ENCODE peak calls at places on chromosomes 11 and 22, in five cellular contexts. One of them, this sample, is unnamed.

GRCh38 chr11:87453531-87454089 is 415.9 kb downstream of the TMEM135 start:
- DNase-seq in pons: no peak
- DNase-seq in osteoblast: no peak
- DNase-seq in activated CD4-positive, alpha-beta T cell treated with anti-CD3 and anti-CD28 coated beads, Interleukin-2, amount 50 U/mL, for 48 hours: no peak
- DNase-seq in activated T-cell treated with anti-CD3 and anti-CD28 coated beads for 1 hour: no peak
- DNase-seq in this sample: no peak

GRCh38 chr22:29840498-29840897 is 2.4 kb upstream of the ASCC2 start:
- DNase-seq in pons: no peak
- DNase-seq in activated T-cell treated with anti-CD3 and anti-CD28 coated beads for 1 hour: no peak
- DNase-seq in activated CD4-positive, alpha-beta T cell treated with anti-CD3 and anti-CD28 coated beads, Interleukin-2, amount 50 U/mL, for 48 hours: no peak
- DNase-seq in osteoblast: no peak
- DNase-seq in this sample: no peak

GRCh38 chr11:68479390-68479789 is 18.8 kb downstream of the PPP6R3 start:
- DNase-seq in activated T-cell treated with anti-CD3 and anti-CD28 coated beads for 1 hour: no peak
- DNase-seq in osteoblast: no peak
- DNase-seq in pons: no peak
- DNase-seq in activated CD4-positive, alpha-beta T cell treated with anti-CD3 and anti-CD28 coated beads, Interleukin-2, amount 50 U/mL, for 48 hours: no peak
- DNase-seq in this sample: no peak

GRCh38 chr22:37951305-37951704 is 2.1 kb downstream of the C22orf23 start:
- DNase-seq in pons: no peak
- DNase-seq in activated T-cell treated with anti-CD3 and anti-CD28 coated beads for 1 hour: no peak
- DNase-seq in activated CD4-positive, alpha-beta T cell treated with anti-CD3 and anti-CD28 coated beads, Interleukin-2, amount 50 U/mL, for 48 hours: no peak
- DNase-seq in osteoblast: no peak
- DNase-seq in this sample: no peak

GRCh38 chr11:69353696-69354544 is 60.0 kb downstream of the MYEOV start:
- DNase-seq in osteoblast: no peak
- DNase-seq in pons: no peak
- DNase-seq in activated T-cell treated with anti-CD3 and anti-CD28 coated beads for 1 hour: no peak
- DNase-seq in activated CD4-positive, alpha-beta T cell treated with anti-CD3 and anti-CD28 coated beads, Interleukin-2, amount 50 U/mL, for 48 hours: no peak
- DNase-seq in this sample: no peak

GRCh38 chr11:118895093-118896039 is 11.7 kb downstream of the CXCR5 start:
- DNase-seq in activated CD4-positive, alpha-beta T cell treated with anti-CD3 and anti-CD28 coated beads, Interleukin-2, amount 50 U/mL, for 48 hours: peak
- DNase-seq in pons: no peak
- DNase-seq in activated T-cell treated with anti-CD3 and anti-CD28 coated beads for 1 hour: peak
- DNase-seq in osteoblast: peak
- DNase-seq in this sample: no peak

GRCh38 chr22:37552560-37553163 is 7.6 kb upstream of the CDC42EP1 start:
- DNase-seq in activated CD4-positive, alpha-beta T cell treated with anti-CD3 and anti-CD28 coated beads, Interleukin-2, amount 50 U/mL, for 48 hours: no peak
- DNase-seq in activated T-cell treated with anti-CD3 and anti-CD28 coated beads for 1 hour: no peak
- DNase-seq in pons: no peak
- DNase-seq in osteoblast: peak
- DNase-seq in this sample: peak

GRCh38 chr11:67436459-67437081 is 912 bp downstream of the PTPRCAP start:
- DNase-seq in activated CD4-positive, alpha-beta T cell treated with anti-CD3 and anti-CD28 coated beads, Interleukin-2, amount 50 U/mL, for 48 hours: peak
- DNase-seq in osteoblast: peak
- DNase-seq in pons: no peak
- DNase-seq in activated T-cell treated with anti-CD3 and anti-CD28 coated beads for 1 hour: peak
- DNase-seq in this sample: no peak

GRCh38 chr22:27476729-27477128 is 324.8 kb downstream of the MN1 start:
- DNase-seq in activated T-cell treated with anti-CD3 and anti-CD28 coated beads for 1 hour: no peak
- DNase-seq in osteoblast: peak
- DNase-seq in pons: no peak
- DNase-seq in activated CD4-positive, alpha-beta T cell treated with anti-CD3 and anti-CD28 coated beads, Interleukin-2, amount 50 U/mL, for 48 hours: no peak
- DNase-seq in this sample: no peak

GRCh38 chr11:116730568-116730967 is 42.2 kb downstream of the BUD13 start:
- DNase-seq in osteoblast: no peak
- DNase-seq in pons: no peak
- DNase-seq in activated T-cell treated with anti-CD3 and anti-CD28 coated beads for 1 hour: no peak
- DNase-seq in activated CD4-positive, alpha-beta T cell treated with anti-CD3 and anti-CD28 coated beads, Interleukin-2, amount 50 U/mL, for 48 hours: no peak
- DNase-seq in this sample: no peak

GRCh38 chr11:34792814-34793241 is 123.4 kb downstream of the APIP start:
- DNase-seq in osteoblast: no peak
- DNase-seq in activated CD4-positive, alpha-beta T cell treated with anti-CD3 and anti-CD28 coated beads, Interleukin-2, amount 50 U/mL, for 48 hours: no peak
- DNase-seq in activated T-cell treated with anti-CD3 and anti-CD28 coated beads for 1 hour: no peak
- DNase-seq in pons: peak
- DNase-seq in this sample: no peak

GRCh38 chr22:48727454-48728058 is 1100.1 kb downstream of the BRD1 start:
- DNase-seq in activated CD4-positive, alpha-beta T cell treated with anti-CD3 and anti-CD28 coated beads, Interleukin-2, amount 50 U/mL, for 48 hours: no peak
- DNase-seq in activated T-cell treated with anti-CD3 and anti-CD28 coated beads for 1 hour: no peak
- DNase-seq in pons: no peak
- DNase-seq in osteoblast: no peak
- DNase-seq in this sample: no peak

GRCh38 chr11:21687645-21688044 is 505.2 kb upstream of the ANO5 start:
- DNase-seq in activated T-cell treated with anti-CD3 and anti-CD28 coated beads for 1 hour: no peak
- DNase-seq in activated CD4-positive, alpha-beta T cell treated with anti-CD3 and anti-CD28 coated beads, Interleukin-2, amount 50 U/mL, for 48 hours: no peak
- DNase-seq in pons: no peak
- DNase-seq in osteoblast: no peak
- DNase-seq in this sample: no peak

GRCh38 chr22:42937164-42937854 is 77.6 kb downstream of the PACSIN2 start:
- DNase-seq in activated CD4-positive, alpha-beta T cell treated with anti-CD3 and anti-CD28 coated beads, Interleukin-2, amount 50 U/mL, for 48 hours: peak
- DNase-seq in activated T-cell treated with anti-CD3 and anti-CD28 coated beads for 1 hour: no peak
- DNase-seq in osteoblast: peak
- DNase-seq in pons: no peak
- DNase-seq in this sample: no peak

GRCh38 chr11:46106530-46107407 is 14.5 kb downstream of the PHF21A start:
- DNase-seq in osteoblast: no peak
- DNase-seq in activated CD4-positive, alpha-beta T cell treated with anti-CD3 and anti-CD28 coated beads, Interleukin-2, amount 50 U/mL, for 48 hours: no peak
- DNase-seq in pons: peak
- DNase-seq in activated T-cell treated with anti-CD3 and anti-CD28 coated beads for 1 hour: no peak
- DNase-seq in this sample: no peak

GRCh38 chr11:63015521-63016215 is at the start of gene SLC22A8:
- DNase-seq in activated CD4-positive, alpha-beta T cell treated with anti-CD3 and anti-CD28 coated beads, Interleukin-2, amount 50 U/mL, for 48 hours: no peak
- DNase-seq in activated T-cell treated with anti-CD3 and anti-CD28 coated beads for 1 hour: no peak
- DNase-seq in pons: no peak
- DNase-seq in osteoblast: no peak
- DNase-seq in this sample: no peak

GRCh38 chr22:33969052-33969451 is 48.8 kb upstream of the LARGE1 start:
- DNase-seq in activated CD4-positive, alpha-beta T cell treated with anti-CD3 and anti-CD28 coated beads, Interleukin-2, amount 50 U/mL, for 48 hours: no peak
- DNase-seq in activated T-cell treated with anti-CD3 and anti-CD28 coated beads for 1 hour: no peak
- DNase-seq in osteoblast: no peak
- DNase-seq in pons: no peak
- DNase-seq in this sample: no peak

GRCh38 chr11:65126624-65127274 is 4.6 kb downstream of the MRPL49 start:
- DNase-seq in osteoblast: peak
- DNase-seq in activated CD4-positive, alpha-beta T cell treated with anti-CD3 and anti-CD28 coated beads, Interleukin-2, amount 50 U/mL, for 48 hours: no peak
- DNase-seq in pons: no peak
- DNase-seq in activated T-cell treated with anti-CD3 and anti-CD28 coated beads for 1 hour: no peak
- DNase-seq in this sample: no peak

GRCh38 chr22:50620861-50621490 is 7.0 kb downstream of the ARSA start:
- DNase-seq in pons: no peak
- DNase-seq in osteoblast: peak
- DNase-seq in activated T-cell treated with anti-CD3 and anti-CD28 coated beads for 1 hour: peak
- DNase-seq in activated CD4-positive, alpha-beta T cell treated with anti-CD3 and anti-CD28 coated beads, Interleukin-2, amount 50 U/mL, for 48 hours: peak
- DNase-seq in this sample: no peak

GRCh38 chr11:121048464-121049233 is 24.7 kb downstream of the TBCEL start:
- DNase-seq in pons: no peak
- DNase-seq in activated T-cell treated with anti-CD3 and anti-CD28 coated beads for 1 hour: no peak
- DNase-seq in activated CD4-positive, alpha-beta T cell treated with anti-CD3 and anti-CD28 coated beads, Interleukin-2, amount 50 U/mL, for 48 hours: no peak
- DNase-seq in osteoblast: peak
- DNase-seq in this sample: no peak

GRCh38 chr11:16787035-16787744 is 48.7 kb downstream of the C11orf58 start:
- DNase-seq in osteoblast: peak
- DNase-seq in activated T-cell treated with anti-CD3 and anti-CD28 coated beads for 1 hour: no peak
- DNase-seq in pons: no peak
- DNase-seq in activated CD4-positive, alpha-beta T cell treated with anti-CD3 and anti-CD28 coated beads, Interleukin-2, amount 50 U/mL, for 48 hours: no peak
- DNase-seq in this sample: no peak

GRCh38 chr22:38504731-38505594 is 1.1 kb downstream of the DDX17 start:
- DNase-seq in pons: no peak
- DNase-seq in osteoblast: peak
- DNase-seq in activated T-cell treated with anti-CD3 and anti-CD28 coated beads for 1 hour: peak
- DNase-seq in activated CD4-positive, alpha-beta T cell treated with anti-CD3 and anti-CD28 coated beads, Interleukin-2, amount 50 U/mL, for 48 hours: peak
- DNase-seq in this sample: peak

GRCh38 chr11:113729456-113729855 is 23.3 kb upstream of the TMPRSS5 start:
- DNase-seq in osteoblast: peak
- DNase-seq in pons: no peak
- DNase-seq in activated T-cell treated with anti-CD3 and anti-CD28 coated beads for 1 hour: no peak
- DNase-seq in activated CD4-positive, alpha-beta T cell treated with anti-CD3 and anti-CD28 coated beads, Interleukin-2, amount 50 U/mL, for 48 hours: no peak
- DNase-seq in this sample: no peak

GRCh38 chr11:19853901-19854300 is 141.3 kb downstream of the NAV2 start:
- DNase-seq in osteoblast: no peak
- DNase-seq in pons: no peak
- DNase-seq in activated T-cell treated with anti-CD3 and anti-CD28 coated beads for 1 hour: no peak
- DNase-seq in activated CD4-positive, alpha-beta T cell treated with anti-CD3 and anti-CD28 coated beads, Interleukin-2, amount 50 U/mL, for 48 hours: no peak
- DNase-seq in this sample: no peak